ENCODE peak calls at places on chromosomes 1 and 21, in five cellular contexts. One of them, this sample, is unnamed.

GRCh38 chr1:9888886-9889285 is 21.2 kb downstream of the CTNNBIP1 start:
- DNase-seq in spleen: no peak
- DNase-seq in sigmoid colon: no peak
- DNase-seq in HL-60: no peak
- DNase-seq in stomach: no peak
- DNase-seq in this sample: no peak

GRCh38 chr1:44030606-44031050 is 634 bp downstream of the SLC6A9 start:
- DNase-seq in spleen: peak
- DNase-seq in HL-60: peak
- DNase-seq in sigmoid colon: peak
- DNase-seq in stomach: no peak
- DNase-seq in this sample: no peak

GRCh38 chr1:112878321-112878720 is 77.7 kb downstream of the SLC16A1 start:
- DNase-seq in stomach: no peak
- DNase-seq in sigmoid colon: no peak
- DNase-seq in HL-60: no peak
- DNase-seq in spleen: no peak
- DNase-seq in this sample: no peak

GRCh38 chr1:162757476-162757875 is 33.0 kb upstream of the HSD17B7 start:
- DNase-seq in stomach: no peak
- DNase-seq in spleen: no peak
- DNase-seq in sigmoid colon: no peak
- DNase-seq in HL-60: no peak
- DNase-seq in this sample: no peak

GRCh38 chr1:2392071-2392442 is 416 bp downstream of the RER1 start:
- DNase-seq in spleen: no peak
- DNase-seq in stomach: no peak
- DNase-seq in HL-60: no peak
- DNase-seq in sigmoid colon: no peak
- DNase-seq in this sample: no peak

GRCh38 chr1:206851611-206852010 is 13.8 kb upstream of the IL20 start:
- DNase-seq in HL-60: peak
- DNase-seq in sigmoid colon: no peak
- DNase-seq in spleen: no peak
- DNase-seq in stomach: no peak
- DNase-seq in this sample: no peak

GRCh38 chr1:25253911-25254310 is 6.7 kb upstream of the RSRP1 start:
- DNase-seq in HL-60: no peak
- DNase-seq in sigmoid colon: no peak
- DNase-seq in stomach: no peak
- DNase-seq in spleen: no peak
- DNase-seq in this sample: no peak

GRCh38 chr1:16012590-16013219 is 5.1 kb downstream of the HSPB7 start:
- DNase-seq in stomach: peak
- DNase-seq in sigmoid colon: peak
- DNase-seq in HL-60: peak
- DNase-seq in spleen: no peak
- DNase-seq in this sample: no peak

GRCh38 chr1:41738475-41738874 is 180.2 kb downstream of the HIVEP3 start:
- DNase-seq in HL-60: peak
- DNase-seq in sigmoid colon: no peak
- DNase-seq in spleen: no peak
- DNase-seq in stomach: no peak
- DNase-seq in this sample: no peak

GRCh38 chr1:41618066-41618825 is 133.8 kb upstream of the EDN2 start:
- DNase-seq in sigmoid colon: peak
- DNase-seq in stomach: peak
- DNase-seq in HL-60: peak
- DNase-seq in spleen: peak
- DNase-seq in this sample: peak

GRCh38 chr1:202046227-202046626 is 35.8 kb downstream of the ELF3 start:
- DNase-seq in stomach: peak
- DNase-seq in HL-60: no peak
- DNase-seq in sigmoid colon: no peak
- DNase-seq in spleen: no peak
- DNase-seq in this sample: no peak

GRCh38 chr1:156584813-156585212 is 5.3 kb downstream of the TTC24 start:
- DNase-seq in HL-60: no peak
- DNase-seq in sigmoid colon: no peak
- DNase-seq in stomach: no peak
- DNase-seq in spleen: no peak
- DNase-seq in this sample: no peak

GRCh38 chr1:234214129-234214910 is 158.9 kb upstream of the COA6 start:
- DNase-seq in stomach: no peak
- DNase-seq in spleen: peak
- DNase-seq in sigmoid colon: peak
- DNase-seq in HL-60: no peak
- DNase-seq in this sample: no peak

GRCh38 chr1:229509576-229509975 is 1.4 kb upstream of the NUP133 start:
- DNase-seq in stomach: no peak
- DNase-seq in HL-60: peak
- DNase-seq in sigmoid colon: no peak
- DNase-seq in spleen: no peak
- DNase-seq in this sample: no peak

GRCh38 chr1:64242895-64243756 is 39.7 kb downstream of the UBE2U start:
- DNase-seq in HL-60: no peak
- DNase-seq in spleen: no peak
- DNase-seq in stomach: no peak
- DNase-seq in sigmoid colon: no peak
- DNase-seq in this sample: no peak

GRCh38 chr1:160366731-160367515 is at the start of gene NHLH1:
- DNase-seq in stomach: no peak
- DNase-seq in spleen: no peak
- DNase-seq in HL-60: no peak
- DNase-seq in sigmoid colon: no peak
- DNase-seq in this sample: no peak

GRCh38 chr1:242454262-242455051 is 70.0 kb downstream of the PLD5 start:
- DNase-seq in spleen: no peak
- DNase-seq in HL-60: no peak
- DNase-seq in sigmoid colon: no peak
- DNase-seq in stomach: no peak
- DNase-seq in this sample: no peak

GRCh38 chr1:36540056-36540455 is 57.3 kb upstream of the CSF3R start:
- DNase-seq in spleen: no peak
- DNase-seq in sigmoid colon: peak
- DNase-seq in HL-60: no peak
- DNase-seq in stomach: no peak
- DNase-seq in this sample: no peak

GRCh38 chr1:167706363-167706762 is 15.4 kb upstream of the MPZL1 start:
- DNase-seq in stomach: no peak
- DNase-seq in spleen: no peak
- DNase-seq in HL-60: no peak
- DNase-seq in sigmoid colon: no peak
- DNase-seq in this sample: no peak

GRCh38 chr1:165899461-165899941 is 72.1 kb downstream of the UCK2 start:
- DNase-seq in spleen: no peak
- DNase-seq in sigmoid colon: no peak
- DNase-seq in HL-60: no peak
- DNase-seq in stomach: peak
- DNase-seq in this sample: no peak

GRCh38 chr1:154476791-154477190 is 25.2 kb upstream of the TDRD10 start:
- DNase-seq in stomach: no peak
- DNase-seq in spleen: no peak
- DNase-seq in HL-60: no peak
- DNase-seq in sigmoid colon: no peak
- DNase-seq in this sample: no peak

GRCh38 chr1:153025797-153026196 is 5.2 kb upstream of the SPRR1B start:
- DNase-seq in HL-60: no peak
- DNase-seq in stomach: no peak
- DNase-seq in spleen: no peak
- DNase-seq in sigmoid colon: no peak
- DNase-seq in this sample: no peak

GRCh38 chr1:17053071-17053684 is 654 bp downstream of the SDHB start:
- DNase-seq in HL-60: no peak
- DNase-seq in sigmoid colon: no peak
- DNase-seq in stomach: no peak
- DNase-seq in spleen: no peak
- DNase-seq in this sample: no peak

GRCh38 chr1:11188381-11188780 is 774 bp upstream of the ANGPTL7 start:
- DNase-seq in stomach: no peak
- DNase-seq in spleen: no peak
- DNase-seq in HL-60: no peak
- DNase-seq in sigmoid colon: no peak
- DNase-seq in this sample: no peak

GRCh38 chr1:17239420-17239819 is 9.5 kb upstream of the PADI3 start:
- DNase-seq in stomach: no peak
- DNase-seq in spleen: no peak
- DNase-seq in sigmoid colon: no peak
- DNase-seq in HL-60: peak
- DNase-seq in this sample: no peak

GRCh38 chr1:228295981-228296380 is 88.1 kb downstream of the OBSCN start:
- DNase-seq in HL-60: no peak
- DNase-seq in stomach: no peak
- DNase-seq in sigmoid colon: no peak
- DNase-seq in spleen: no peak
- DNase-seq in this sample: no peak

GRCh38 chr1:119368556-119368955 is at the start of gene HAO2:
- DNase-seq in stomach: no peak
- DNase-seq in sigmoid colon: no peak
- DNase-seq in spleen: no peak
- DNase-seq in HL-60: no peak
- DNase-seq in this sample: no peak

GRCh38 chr21:29691616-29692491 is 247.9 kb downstream of the GRIK1 start:
- DNase-seq in HL-60: no peak
- DNase-seq in sigmoid colon: no peak
- DNase-seq in stomach: no peak
- DNase-seq in spleen: no peak
- DNase-seq in this sample: no peak

GRCh38 chr1:185735667-185736105 is 1.5 kb downstream of the HMCN1 start:
- DNase-seq in sigmoid colon: no peak
- DNase-seq in HL-60: no peak
- DNase-seq in spleen: no peak
- DNase-seq in stomach: no peak
- DNase-seq in this sample: no peak

GRCh38 chr1:60559371-60559770 is 485.8 kb upstream of the C1orf87 start:
- DNase-seq in HL-60: no peak
- DNase-seq in stomach: no peak
- DNase-seq in sigmoid colon: no peak
- DNase-seq in spleen: no peak
- DNase-seq in this sample: no peak

GRCh38 chr1:234326493-234327366 is 46.5 kb upstream of the COA6 start:
- DNase-seq in spleen: no peak
- DNase-seq in HL-60: peak
- DNase-seq in stomach: peak
- DNase-seq in sigmoid colon: no peak
- DNase-seq in this sample: no peak

GRCh38 chr1:50421768-50422674 is 1.2 kb downstream of the DMRTA2 start:
- DNase-seq in stomach: no peak
- DNase-seq in spleen: no peak
- DNase-seq in sigmoid colon: no peak
- DNase-seq in HL-60: no peak
- DNase-seq in this sample: no peak

GRCh38 chr1:50422675-50422945 is 633 bp downstream of the DMRTA2 start:
- DNase-seq in sigmoid colon: no peak
- DNase-seq in HL-60: no peak
- DNase-seq in stomach: no peak
- DNase-seq in spleen: no peak
- DNase-seq in this sample: no peak

GRCh38 chr1:50423670-50424000 is 392 bp upstream of the DMRTA2 start:
- DNase-seq in stomach: no peak
- DNase-seq in spleen: no peak
- DNase-seq in HL-60: no peak
- DNase-seq in sigmoid colon: no peak
- DNase-seq in this sample: no peak

GRCh38 chr1:50424045-50424939 is 1.0 kb upstream of the DMRTA2 start:
- DNase-seq in stomach: no peak
- DNase-seq in sigmoid colon: no peak
- DNase-seq in spleen: no peak
- DNase-seq in HL-60: no peak
- DNase-seq in this sample: no peak

DNA sequence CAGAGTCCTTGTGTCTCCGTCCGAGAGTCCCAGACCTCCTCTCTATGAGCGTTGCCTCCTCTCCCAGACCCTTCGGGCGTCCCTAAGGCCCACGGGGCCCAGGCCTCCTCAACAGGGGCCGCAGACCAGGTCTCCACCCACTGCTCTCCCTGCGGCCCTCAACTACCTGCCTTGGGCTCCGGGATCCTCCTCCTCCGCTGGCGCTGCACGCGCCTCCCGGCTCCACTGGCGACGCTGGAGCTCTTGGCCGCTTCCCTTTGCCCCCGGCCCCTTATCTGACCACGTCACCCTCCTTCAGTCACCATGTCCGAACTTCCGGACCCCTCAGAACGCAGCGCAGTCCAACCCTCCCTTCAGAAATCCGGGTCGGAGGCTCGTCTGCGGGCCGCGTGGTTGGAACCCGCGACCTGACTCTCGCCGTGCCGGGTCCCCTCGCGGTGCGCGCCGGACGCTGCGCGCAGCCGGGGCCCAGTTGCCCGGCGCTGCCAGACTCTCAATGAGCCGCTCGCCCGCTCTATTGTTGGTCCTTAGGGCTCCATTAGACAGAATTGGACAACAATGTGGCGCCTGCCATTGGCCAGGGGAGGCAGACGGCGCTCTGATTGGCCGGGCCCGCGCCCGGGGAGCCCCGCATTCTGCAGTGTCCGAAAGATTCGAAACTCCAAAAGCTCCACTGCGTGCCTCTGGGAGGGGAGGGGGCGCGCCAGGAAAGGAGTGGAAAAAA is at the start of gene DMRTA2:
- DNase-seq in stomach: no peak
- DNase-seq in spleen: no peak
- DNase-seq in HL-60: no peak
- DNase-seq in sigmoid colon: no peak
- DNase-seq in this sample: no peak
- H3K4me3 ChIP-seq in stomach: peak
- H3K4me3 ChIP-seq in spleen: peak
- H3K4me3 ChIP-seq in HL-60: peak
- H3K4me3 ChIP-seq in sigmoid colon: no peak
- H3K4me3 ChIP-seq in this sample: peak

DNA sequence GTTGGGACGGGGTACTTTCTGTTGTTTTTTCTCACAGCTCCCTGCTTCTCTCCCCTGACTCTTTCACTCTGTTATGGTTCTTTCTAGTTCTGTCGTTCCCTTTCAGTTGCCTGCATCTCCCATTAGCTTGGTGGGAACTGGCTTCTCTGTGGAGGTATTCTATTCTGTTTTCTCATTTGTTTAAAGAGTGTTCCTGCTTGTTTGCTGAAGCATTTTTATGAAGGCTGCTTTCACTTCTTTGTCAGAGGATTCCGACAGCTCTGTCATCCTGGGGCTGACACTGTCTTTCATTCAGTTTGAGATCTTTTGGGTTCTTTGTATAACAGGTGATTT is 96.0 kb upstream of the COL6A1 start:
- DNase-seq in sigmoid colon: no peak
- DNase-seq in HL-60: no peak
- DNase-seq in spleen: no peak
- DNase-seq in stomach: no peak
- DNase-seq in this sample: no peak
- TF ChIP-seq POLR2AphosphoS5 in sigmoid colon: no peak
- TF ChIP-seq POLR2AphosphoS5 in HL-60: no peak
- TF ChIP-seq POLR2AphosphoS5 in spleen: no peak
- TF ChIP-seq POLR2AphosphoS5 in stomach: no peak
- TF ChIP-seq POLR2AphosphoS5 in this sample: no peak

GRCh38 chr1:85297538-85297854 is 21.1 kb upstream of the BCL10 start:
- DNase-seq in spleen: no peak
- DNase-seq in HL-60: no peak
- DNase-seq in sigmoid colon: no peak
- DNase-seq in stomach: no peak
- DNase-seq in this sample: peak
- H3K4me3 ChIP-seq in spleen: no peak
- H3K4me3 ChIP-seq in HL-60: no peak
- H3K4me3 ChIP-seq in sigmoid colon: no peak
- H3K4me3 ChIP-seq in stomach: no peak
- H3K4me3 ChIP-seq in this sample: no peak

GRCh38 chr1:169427081-169427611 is at the start of gene CCDC181:
- DNase-seq in spleen: peak
- DNase-seq in HL-60: no peak
- DNase-seq in sigmoid colon: peak
- DNase-seq in stomach: peak
- DNase-seq in this sample: no peak
- TF ChIP-seq POLR2AphosphoS5 in spleen: no peak
- TF ChIP-seq POLR2AphosphoS5 in HL-60: no peak
- TF ChIP-seq POLR2AphosphoS5 in sigmoid colon: no peak
- TF ChIP-seq POLR2AphosphoS5 in stomach: no peak
- TF ChIP-seq POLR2AphosphoS5 in this sample: no peak

This sample was measured in vagina.